ENCODE peak calls at places on chromosomes 16 and 17, in seven cellular contexts. One of them, this sample, is unnamed.

GRCh38 chr17:31390426-31390747 is 1.1 kb upstream of the RAB11FIP4 start:
- DNase-seq in fibroblast of lung: no peak
- DNase-seq in fibroblast of mammary gland: no peak
- DNase-seq in activated CD8-positive, alpha-beta memory T cell treated with anti-CD3 and anti-CD28 coated beads for 1 hour: no peak
- DNase-seq in stimulated activated naive CD4-positive, alpha-beta T cell: no peak
- DNase-seq in activated T-cell treated with anti-CD3 and anti-CD28 coated beads, Interleukin-2, amount 50 U/mL, for 48 hours: peak; percentile 15
- DNase-seq in NCI-H187: no peak
- DNase-seq in this sample: no peak

GRCh38 chr16:3646348-3646920 is 8.1 kb upstream of the DNASE1 start:
- DNase-seq in fibroblast of mammary gland: no peak
- DNase-seq in activated T-cell treated with anti-CD3 and anti-CD28 coated beads, Interleukin-2, amount 50 U/mL, for 48 hours: peak; percentile 7
- DNase-seq in fibroblast of lung: no peak
- DNase-seq in stimulated activated naive CD4-positive, alpha-beta T cell: no peak
- DNase-seq in NCI-H187: no peak
- DNase-seq in activated CD8-positive, alpha-beta memory T cell treated with anti-CD3 and anti-CD28 coated beads for 1 hour: no peak
- DNase-seq in this sample: peak; percentile 73

GRCh38 chr17:83012873-83013778 is 66.3 kb upstream of the METRNL start:
- DNase-seq in activated T-cell treated with anti-CD3 and anti-CD28 coated beads, Interleukin-2, amount 50 U/mL, for 48 hours: no peak
- DNase-seq in fibroblast of mammary gland: no peak
- DNase-seq in fibroblast of lung: peak; percentile 95
- DNase-seq in activated CD8-positive, alpha-beta memory T cell treated with anti-CD3 and anti-CD28 coated beads for 1 hour: no peak
- DNase-seq in NCI-H187: no peak
- DNase-seq in stimulated activated naive CD4-positive, alpha-beta T cell: no peak
- DNase-seq in this sample: no peak

GRCh38 chr17:66373944-66374817 is 71.8 kb downstream of the PRKCA start:
- DNase-seq in activated T-cell treated with anti-CD3 and anti-CD28 coated beads, Interleukin-2, amount 50 U/mL, for 48 hours: peak; percentile 60
- DNase-seq in fibroblast of lung: peak; percentile 19
- DNase-seq in stimulated activated naive CD4-positive, alpha-beta T cell: peak; percentile 34
- DNase-seq in NCI-H187: peak; percentile 50
- DNase-seq in activated CD8-positive, alpha-beta memory T cell treated with anti-CD3 and anti-CD28 coated beads for 1 hour: peak; percentile 56
- DNase-seq in fibroblast of mammary gland: no peak
- DNase-seq in this sample: peak; percentile 79

GRCh38 chr17:5592382-5592781 is 8.1 kb upstream of the NLRP1 start:
- DNase-seq in activated T-cell treated with anti-CD3 and anti-CD28 coated beads, Interleukin-2, amount 50 U/mL, for 48 hours: no peak
- DNase-seq in fibroblast of mammary gland: peak; percentile 56
- DNase-seq in activated CD8-positive, alpha-beta memory T cell treated with anti-CD3 and anti-CD28 coated beads for 1 hour: no peak
- DNase-seq in fibroblast of lung: peak; percentile 63
- DNase-seq in NCI-H187: peak; percentile 19
- DNase-seq in stimulated activated naive CD4-positive, alpha-beta T cell: peak; percentile 36
- DNase-seq in this sample: no peak

GRCh38 chr17:82160081-82160480 is 52.6 kb downstream of the CCDC57 start:
- DNase-seq in activated T-cell treated with anti-CD3 and anti-CD28 coated beads, Interleukin-2, amount 50 U/mL, for 48 hours: no peak
- DNase-seq in activated CD8-positive, alpha-beta memory T cell treated with anti-CD3 and anti-CD28 coated beads for 1 hour: no peak
- DNase-seq in NCI-H187: no peak
- DNase-seq in stimulated activated naive CD4-positive, alpha-beta T cell: no peak
- DNase-seq in fibroblast of mammary gland: peak; percentile 38
- DNase-seq in fibroblast of lung: no peak
- DNase-seq in this sample: peak; percentile 3

GRCh38 chr16:90019201-90019542 is at the start of gene DBNDD1:
- DNase-seq in activated T-cell treated with anti-CD3 and anti-CD28 coated beads, Interleukin-2, amount 50 U/mL, for 48 hours: no peak
- DNase-seq in activated CD8-positive, alpha-beta memory T cell treated with anti-CD3 and anti-CD28 coated beads for 1 hour: no peak
- DNase-seq in NCI-H187: no peak
- DNase-seq in stimulated activated naive CD4-positive, alpha-beta T cell: no peak
- DNase-seq in fibroblast of mammary gland: no peak
- DNase-seq in fibroblast of lung: no peak
- DNase-seq in this sample: no peak

GRCh38 chr17:59829217-59830006 is 63.3 kb downstream of the TUBD1 start:
- DNase-seq in NCI-H187: no peak
- DNase-seq in fibroblast of mammary gland: peak; percentile 99
- DNase-seq in activated CD8-positive, alpha-beta memory T cell treated with anti-CD3 and anti-CD28 coated beads for 1 hour: no peak
- DNase-seq in stimulated activated naive CD4-positive, alpha-beta T cell: no peak
- DNase-seq in fibroblast of lung: peak; percentile 96
- DNase-seq in activated T-cell treated with anti-CD3 and anti-CD28 coated beads, Interleukin-2, amount 50 U/mL, for 48 hours: no peak
- DNase-seq in this sample: no peak

GRCh38 chr16:15907863-15908478 is 19.6 kb upstream of the CEP20 start:
- DNase-seq in fibroblast of lung: no peak
- DNase-seq in NCI-H187: peak; percentile 68
- DNase-seq in stimulated activated naive CD4-positive, alpha-beta T cell: no peak
- DNase-seq in activated T-cell treated with anti-CD3 and anti-CD28 coated beads, Interleukin-2, amount 50 U/mL, for 48 hours: peak; percentile 57
- DNase-seq in fibroblast of mammary gland: peak; percentile 45
- DNase-seq in activated CD8-positive, alpha-beta memory T cell treated with anti-CD3 and anti-CD28 coated beads for 1 hour: no peak
- DNase-seq in this sample: no peak

GRCh38 chr16:5228369-5228768 is 130.8 kb upstream of the EEF2KMT start:
- DNase-seq in fibroblast of mammary gland: no peak
- DNase-seq in fibroblast of lung: no peak
- DNase-seq in activated T-cell treated with anti-CD3 and anti-CD28 coated beads, Interleukin-2, amount 50 U/mL, for 48 hours: no peak
- DNase-seq in activated CD8-positive, alpha-beta memory T cell treated with anti-CD3 and anti-CD28 coated beads for 1 hour: no peak
- DNase-seq in NCI-H187: no peak
- DNase-seq in stimulated activated naive CD4-positive, alpha-beta T cell: no peak
- DNase-seq in this sample: no peak

GRCh38 chr16:53666816-53667415 is 36.7 kb downstream of the RPGRIP1L start:
- DNase-seq in NCI-H187: no peak
- DNase-seq in activated T-cell treated with anti-CD3 and anti-CD28 coated beads, Interleukin-2, amount 50 U/mL, for 48 hours: no peak
- DNase-seq in fibroblast of mammary gland: no peak
- DNase-seq in activated CD8-positive, alpha-beta memory T cell treated with anti-CD3 and anti-CD28 coated beads for 1 hour: no peak
- DNase-seq in fibroblast of lung: no peak
- DNase-seq in stimulated activated naive CD4-positive, alpha-beta T cell: no peak
- DNase-seq in this sample: no peak

GRCh38 chr16:4450921-4451619 is 23.4 kb downstream of the NMRAL1 start:
- DNase-seq in activated CD8-positive, alpha-beta memory T cell treated with anti-CD3 and anti-CD28 coated beads for 1 hour: no peak
- DNase-seq in stimulated activated naive CD4-positive, alpha-beta T cell: no peak
- DNase-seq in activated T-cell treated with anti-CD3 and anti-CD28 coated beads, Interleukin-2, amount 50 U/mL, for 48 hours: no peak
- DNase-seq in NCI-H187: no peak
- DNase-seq in fibroblast of mammary gland: no peak
- DNase-seq in fibroblast of lung: no peak
- DNase-seq in this sample: no peak

GRCh38 chr17:57114085-57114673 is 29.1 kb downstream of the AKAP1 start:
- DNase-seq in stimulated activated naive CD4-positive, alpha-beta T cell: peak; percentile 28
- DNase-seq in activated CD8-positive, alpha-beta memory T cell treated with anti-CD3 and anti-CD28 coated beads for 1 hour: peak; percentile 50
- DNase-seq in activated T-cell treated with anti-CD3 and anti-CD28 coated beads, Interleukin-2, amount 50 U/mL, for 48 hours: peak; percentile 83
- DNase-seq in fibroblast of mammary gland: peak; percentile 25
- DNase-seq in fibroblast of lung: peak; percentile 21
- DNase-seq in NCI-H187: no peak
- DNase-seq in this sample: no peak

GRCh38 chr16:52446076-52446475 is 100.9 kb downstream of the TOX3 start:
- DNase-seq in stimulated activated naive CD4-positive, alpha-beta T cell: no peak
- DNase-seq in NCI-H187: no peak
- DNase-seq in fibroblast of mammary gland: no peak
- DNase-seq in fibroblast of lung: peak; percentile 23
- DNase-seq in activated T-cell treated with anti-CD3 and anti-CD28 coated beads, Interleukin-2, amount 50 U/mL, for 48 hours: no peak
- DNase-seq in activated CD8-positive, alpha-beta memory T cell treated with anti-CD3 and anti-CD28 coated beads for 1 hour: no peak
- DNase-seq in this sample: no peak

GRCh38 chr16:17331071-17331521 is 139.7 kb downstream of the XYLT1 start:
- DNase-seq in activated T-cell treated with anti-CD3 and anti-CD28 coated beads, Interleukin-2, amount 50 U/mL, for 48 hours: no peak
- DNase-seq in fibroblast of lung: peak; percentile 35
- DNase-seq in fibroblast of mammary gland: peak; percentile 89
- DNase-seq in NCI-H187: no peak
- DNase-seq in activated CD8-positive, alpha-beta memory T cell treated with anti-CD3 and anti-CD28 coated beads for 1 hour: no peak
- DNase-seq in stimulated activated naive CD4-positive, alpha-beta T cell: no peak
- DNase-seq in this sample: no peak

GRCh38 chr16:67846320-67847063 is at the start of gene NUTF2:
- DNase-seq in fibroblast of lung: peak; percentile 92
- DNase-seq in activated T-cell treated with anti-CD3 and anti-CD28 coated beads, Interleukin-2, amount 50 U/mL, for 48 hours: peak; percentile 98
- DNase-seq in stimulated activated naive CD4-positive, alpha-beta T cell: peak; percentile 95
- DNase-seq in fibroblast of mammary gland: peak; percentile 88
- DNase-seq in activated CD8-positive, alpha-beta memory T cell treated with anti-CD3 and anti-CD28 coated beads for 1 hour: peak; percentile 90
- DNase-seq in NCI-H187: peak; percentile 85
- DNase-seq in this sample: peak; percentile 98

GRCh38 chr16:25092489-25092888 is 19.1 kb upstream of the LCMT1 start:
- DNase-seq in NCI-H187: no peak
- DNase-seq in stimulated activated naive CD4-positive, alpha-beta T cell: no peak
- DNase-seq in fibroblast of mammary gland: no peak
- DNase-seq in activated T-cell treated with anti-CD3 and anti-CD28 coated beads, Interleukin-2, amount 50 U/mL, for 48 hours: no peak
- DNase-seq in activated CD8-positive, alpha-beta memory T cell treated with anti-CD3 and anti-CD28 coated beads for 1 hour: no peak
- DNase-seq in fibroblast of lung: no peak
- DNase-seq in this sample: no peak

GRCh38 chr16:11562411-11562810 is 24.3 kb downstream of the LITAF start:
- DNase-seq in activated CD8-positive, alpha-beta memory T cell treated with anti-CD3 and anti-CD28 coated beads for 1 hour: no peak
- DNase-seq in fibroblast of lung: no peak
- DNase-seq in NCI-H187: no peak
- DNase-seq in activated T-cell treated with anti-CD3 and anti-CD28 coated beads, Interleukin-2, amount 50 U/mL, for 48 hours: no peak
- DNase-seq in stimulated activated naive CD4-positive, alpha-beta T cell: no peak
- DNase-seq in fibroblast of mammary gland: no peak
- DNase-seq in this sample: no peak

GRCh38 chr17:79226037-79226436 is 151.4 kb downstream of the ENGASE start:
- DNase-seq in stimulated activated naive CD4-positive, alpha-beta T cell: no peak
- DNase-seq in fibroblast of lung: no peak
- DNase-seq in activated T-cell treated with anti-CD3 and anti-CD28 coated beads, Interleukin-2, amount 50 U/mL, for 48 hours: no peak
- DNase-seq in fibroblast of mammary gland: no peak
- DNase-seq in NCI-H187: no peak
- DNase-seq in activated CD8-positive, alpha-beta memory T cell treated with anti-CD3 and anti-CD28 coated beads for 1 hour: no peak
- DNase-seq in this sample: no peak